ENCODE peak calls at places on chromosomes 2 and 18, in six cellular contexts. I is GM12865, O is colonic mucosa, N is choroid plexus epithelial cell, H is fibroblast of the aortic adventitia, F is GM06990. B is an unnamed sample.

GRCh38 chr2:160365691-160366367 is 127.8 kb downstream of the RBMS1 start:
- DNase-seq in N (peak), H (peak), O (peak), F (no peak), I (no peak), B (no peak)

GRCh38 chr18:36187826-36188721 is 777 bp downstream of the MOCOS start:
- DNase-seq in N (no peak), F (no peak), I (no peak), O (peak), H (peak), B (no peak)

GRCh38 chr2:161412346-161412745 is 3.8 kb upstream of the TBR1 start:
- DNase-seq in F (no peak), O (no peak), N (peak), I (no peak), H (peak), B (no peak)

GRCh38 chr2:84388921-84389490 is 70.1 kb downstream of the SUCLG1 start:
- DNase-seq in F (no peak), H (no peak), I (no peak), N (no peak), O (no peak), B (no peak)

GRCh38 chr18:60019463-60019840 is 119.7 kb downstream of the PMAIP1 start:
- DNase-seq in H (peak), F (no peak), O (no peak), N (peak), I (no peak), B (peak)

GRCh38 chr18:45416168-45416567 is 199.1 kb upstream of the SLC14A2 start:
- DNase-seq in O (peak), I (no peak), H (no peak), N (peak), F (no peak), B (no peak)

GRCh38 chr2:108633379-108633778 is 85.9 kb upstream of the RANBP2 start:
- DNase-seq in N (peak), O (peak), I (no peak), F (no peak), H (no peak), B (no peak)

GRCh38 chr18:6842081-6842480 is 112.6 kb downstream of the ARHGAP28 start:
- DNase-seq in O (no peak), I (no peak), H (no peak), N (no peak), F (no peak), B (no peak)

GRCh38 chr18:12057419-12058039 is 36.1 kb upstream of the ANKRD62 start:
- DNase-seq in I (peak), O (no peak), H (no peak), F (no peak), N (no peak), B (no peak)

GRCh38 chr2:232523682-232524597 is 2.0 kb upstream of the CHRND start:
- DNase-seq in H (peak), N (peak), O (peak), I (peak), F (no peak), B (peak)

GRCh38 chr2:96867756-96868554 is 1.9 kb downstream of the SEMA4C start:
- DNase-seq in N (peak), H (peak), F (no peak), O (no peak), I (no peak), B (peak)

GRCh38 chr2:39602616-39603015 is 63.1 kb upstream of the TMEM178A start:
- DNase-seq in O (no peak), H (no peak), I (no peak), F (no peak), N (no peak), B (no peak)

GRCh38 chr2:192010073-192010472 is 163.2 kb upstream of the CAVIN2 start:
- DNase-seq in I (peak), H (no peak), O (no peak), N (peak), F (no peak), B (no peak)

GRCh38 chr18:9984025-9984424 is 70.2 kb downstream of the VAPA start:
- DNase-seq in N (no peak), I (no peak), F (no peak), O (no peak), H (no peak), B (peak)

GRCh38 chr2:3168230-3168891 is 209.3 kb downstream of the EIPR1 start:
- DNase-seq in O (no peak), F (no peak), N (peak), H (peak), I (no peak), B (peak)

GRCh38 chr2:229169751-229170150 is 101.3 kb downstream of the PID1 start:
- DNase-seq in I (no peak), H (no peak), N (peak), F (no peak), O (no peak), B (peak)

GRCh38 chr2:118711603-118712002 is 135.8 kb downstream of the EN1 start:
- DNase-seq in H (no peak), O (no peak), F (no peak), I (no peak), N (no peak), B (no peak)

GRCh38 chr18:35376393-35376741 is 770 bp downstream of the ZNF396 start:
- DNase-seq in O (peak), I (peak), F (no peak), H (no peak), N (no peak), B (no peak)

GRCh38 chr2:234669611-234670010 is 172.7 kb upstream of the ARL4C start:
- DNase-seq in O (no peak), F (no peak), N (no peak), H (no peak), I (no peak), B (no peak)

GRCh38 chr2:206160124-206160806 is 570 bp downstream of the EEF1B2 start:
- DNase-seq in O (no peak), I (peak), F (peak), N (peak), H (peak), B (peak)

GRCh38 chr18:1483386-1483785 is 578.7 kb downstream of the ADCYAP1 start:
- DNase-seq in F (no peak), O (no peak), H (peak), I (no peak), N (no peak), B (peak)

GRCh38 chr2:165678882-165679281 is 115.2 kb downstream of the GALNT3 start:
- DNase-seq in N (no peak), O (no peak), F (no peak), I (no peak), H (no peak), B (no peak)

GRCh38 chr18:11320981-11321380 is 171.6 kb upstream of the PIEZO2 start:
- DNase-seq in O (no peak), H (peak), I (peak), N (peak), F (no peak), B (peak)

GRCh38 chr2:30276455-30276911 is 45.1 kb downstream of the LBH start:
- DNase-seq in O (peak), H (peak), I (peak), N (no peak), F (no peak), B (no peak)

GRCh38 chr2:239669181-239669898 is 268.5 kb upstream of the HDAC4 start:
- DNase-seq in O (peak), N (no peak), H (no peak), I (no peak), F (no peak), B (no peak)

GRCh38 chr18:76621782-76622495 is 126.9 kb upstream of the ZNF516 start:
- DNase-seq in O (no peak), H (peak), I (no peak), F (no peak), N (peak), B (peak)

GRCh38 chr18:76618721-76619120 is 123.7 kb upstream of the ZNF516 start:
- DNase-seq in F (no peak), I (no peak), N (no peak), H (no peak), O (no peak), B (no peak)

GRCh38 chr18:76619342-76620315 is 124.6 kb upstream of the ZNF516 start:
- DNase-seq in H (peak), I (no peak), N (peak), F (no peak), O (peak), B (peak)

GRCh38 chr18:76621184-76621583 is 126.1 kb upstream of the ZNF516 start:
- DNase-seq in H (peak), O (no peak), I (no peak), F (no peak), N (peak), B (peak)

GRCh38 chr18:76620326-76620813 is 125.3 kb upstream of the ZNF516 start:
- DNase-seq in F (peak), N (peak), O (peak), I (peak), H (peak), B (peak)
- TF ChIP-seq CTCF in F (peak), N (peak), O (peak), I (peak), H (peak), B (peak)

DNA sequence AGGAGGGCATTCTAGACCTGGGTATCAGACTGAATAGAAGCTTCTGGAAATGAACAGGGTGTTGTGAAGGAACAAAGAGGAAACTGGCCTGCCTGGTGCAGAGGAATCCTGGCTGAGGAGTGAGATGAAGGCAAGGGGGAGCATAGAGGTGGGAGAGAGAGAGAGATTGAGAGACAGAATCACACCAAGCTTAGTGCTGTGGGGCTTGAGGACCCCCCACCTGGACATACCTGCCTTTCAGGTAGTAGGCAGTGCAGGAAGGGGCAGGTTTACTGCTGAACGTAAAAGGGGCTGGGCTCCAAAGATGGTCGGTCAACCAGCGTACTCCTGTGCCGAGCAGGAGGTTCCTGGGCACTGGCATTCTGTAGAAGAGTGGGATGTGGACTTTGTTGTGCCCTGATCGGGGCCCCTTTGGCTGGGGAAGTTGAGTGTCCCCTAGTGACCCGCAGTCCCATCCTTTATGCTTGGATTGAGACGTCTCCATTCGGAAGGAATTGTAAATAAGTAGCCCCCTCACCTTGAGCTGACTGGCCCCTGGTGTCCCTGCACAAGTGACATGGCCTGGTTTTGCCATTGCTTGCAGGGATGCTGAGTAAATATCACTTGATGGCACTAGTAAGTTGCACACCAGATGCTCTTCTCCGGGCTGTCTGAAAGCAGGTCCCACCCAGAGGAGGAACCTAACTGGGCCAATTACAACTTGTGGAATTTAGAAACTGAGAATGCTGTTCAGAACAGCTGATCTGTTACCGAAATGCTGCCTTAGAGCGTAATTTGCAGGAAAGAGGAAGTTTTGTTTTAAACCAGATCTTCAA is 1.4 kb downstream of the UBE2F start:
- DNase-seq in O (peak), H (peak), F (peak), N (peak), I (peak), B (peak)
- H3K4me3 ChIP-seq in O (peak), H (peak), F (peak), N (peak), I (peak), B (peak)

DNA sequence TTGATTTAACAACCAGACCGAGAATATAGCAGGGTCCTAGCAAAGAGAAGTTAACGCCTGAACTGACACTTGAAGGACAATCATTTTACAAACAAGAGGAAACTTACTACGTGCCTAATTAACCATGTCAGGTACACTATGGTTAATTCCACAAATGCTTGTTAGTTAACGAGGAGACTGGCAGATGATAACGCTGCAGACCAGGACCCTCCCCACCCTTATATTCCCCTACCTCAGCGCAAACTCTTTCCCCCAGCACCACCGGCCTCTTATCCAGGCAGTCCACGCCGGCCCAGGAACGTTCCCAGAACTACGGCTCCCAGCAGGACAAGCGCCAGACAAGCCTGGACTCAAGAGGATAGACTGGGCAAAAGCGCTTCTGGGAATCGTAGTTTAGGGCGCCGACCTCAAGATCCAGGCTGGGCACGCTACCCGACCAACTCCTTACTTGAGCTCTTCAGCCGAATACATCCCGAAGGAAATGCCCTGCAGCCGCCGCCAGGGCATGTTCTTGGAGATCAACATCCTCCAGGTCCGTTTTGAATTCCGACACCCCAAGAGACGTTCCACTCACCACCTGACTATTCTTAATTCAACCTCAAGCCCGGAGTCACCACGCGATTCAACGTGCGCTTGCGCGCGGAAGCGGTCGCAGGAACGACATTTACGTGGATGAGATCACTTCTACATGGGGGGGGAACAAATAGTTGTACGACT is at the start of gene POLR1A:
- DNase-seq in H (peak), O (peak), I (peak), F (peak), N (peak), B (peak)
- TF ChIP-seq CTCF in H (peak), O (no peak), I (no peak), F (no peak), N (no peak), B (no peak)

DNA sequence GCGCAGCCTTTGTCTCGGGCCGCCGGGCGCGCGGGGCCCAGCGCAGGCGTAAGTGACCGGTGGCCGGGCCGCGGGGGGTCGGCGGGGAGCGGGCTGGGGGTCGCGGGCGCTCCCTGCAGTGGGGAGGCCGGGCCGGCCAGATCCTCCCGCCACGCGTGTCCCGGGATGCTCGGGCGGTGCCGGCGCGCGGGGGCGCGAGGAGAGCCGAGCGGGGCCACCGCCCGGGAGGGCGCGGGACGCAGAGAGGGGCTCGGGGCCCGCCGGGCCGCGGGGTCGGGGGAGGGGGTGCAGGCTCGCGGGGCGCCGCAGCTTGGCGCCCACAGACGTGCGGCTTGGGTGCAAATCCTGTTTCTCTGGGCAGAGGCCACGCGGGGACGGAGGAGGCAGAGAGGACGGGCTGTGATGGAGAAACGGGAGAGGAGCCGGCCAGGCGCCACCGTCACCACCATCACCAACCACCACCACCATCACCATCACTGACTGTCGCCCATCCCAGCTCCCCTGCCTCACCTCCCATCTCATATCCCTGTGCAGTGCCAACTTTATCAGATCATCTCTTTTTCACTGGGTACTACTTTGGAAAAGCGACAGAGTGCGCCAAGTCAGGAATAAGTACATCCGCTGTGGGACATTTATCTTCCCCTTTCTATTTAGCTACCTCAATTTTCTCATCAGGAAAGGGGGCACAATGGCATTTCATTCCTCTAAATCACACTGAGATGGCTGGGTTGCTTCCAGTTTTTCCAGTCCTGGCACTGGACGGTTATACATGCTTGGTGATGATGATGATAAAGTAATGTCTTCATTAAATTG is 97.2 kb upstream of the GPR45 start:
- DNase-seq in N (no peak), H (no peak), I (no peak), O (no peak), F (no peak), B (no peak)
- H3K4me3 ChIP-seq in N (no peak), H (no peak), I (no peak), O (peak), F (peak), B (no peak)

GRCh38 chr2:38496927-38497669 is 105.6 kb downstream of the HNRNPLL start:
- DNase-seq in H (no peak), F (no peak), N (no peak), I (no peak), O (no peak), B (no peak)

GRCh38 chr2:38498039-38498438 is 104.7 kb downstream of the HNRNPLL start:
- DNase-seq in N (no peak), I (peak), O (no peak), F (peak), H (no peak), B (no peak)

GRCh38 chr2:38502107-38502506 is 100.6 kb downstream of the HNRNPLL start:
- DNase-seq in F (no peak), O (no peak), H (no peak), I (no peak), N (no peak), B (no peak)

GRCh38 chr2:38497670-38498037 is 105.1 kb downstream of the HNRNPLL start:
- DNase-seq in N (no peak), O (no peak), F (no peak), H (no peak), I (no peak), B (no peak)

GRCh38 chr2:38499921-38500634 is 102.7 kb downstream of the HNRNPLL start:
- DNase-seq in F (no peak), N (peak), I (no peak), O (no peak), H (peak), B (no peak)
- TF ChIP-seq CTCF in F (no peak), N (no peak), I (no peak), O (no peak), H (no peak), B (no peak)